ENCODE peak calls at places on chromosomes 5 and 9, in eight cellular contexts. J is activated T-helper 1 cell treated with anti-CD3 and anti-CD28 coated beads, Interleukin-2, amount 50 U/mL, for 16 hours; B is NCI-H524; T is NCI-H1417; W is upper lobe of right lung; V is RCC 7860; H is activated CD4-positive, alpha-beta T cell treated with anti-CD3 and anti-CD28 coated beads for 36 hours; X is cardiac muscle cell. C is an unnamed sample.

GRCh38 chr9:124657526-124657925 is 113.6 kb downstream of the NR6A1 start:
- DNase-seq in J (no peak), T (no peak), X (no peak), W (no peak), B (no peak), H (no peak), V (peak), C (no peak)

GRCh38 chr9:16458696-16459420 is 411.6 kb downstream of the BNC2 start:
- DNase-seq in X (no peak), W (no peak), H (no peak), V (no peak), B (no peak), J (no peak), T (peak), C (no peak)

GRCh38 chr5:71456362-71456743 is 902 bp downstream of the BDP1 start:
- DNase-seq in B (no peak), H (no peak), T (peak), W (no peak), J (no peak), X (no peak), V (no peak), C (no peak)

GRCh38 chr9:97563458-97564135 is 62.1 kb downstream of the TMOD1 start:
- DNase-seq in H (no peak), W (peak), T (no peak), X (no peak), J (no peak), B (no peak), V (no peak), C (no peak)

GRCh38 chr9:95724253-95724991 is 151.1 kb upstream of the ERCC6L2 start:
- DNase-seq in X (no peak), B (no peak), V (no peak), W (no peak), H (peak), T (no peak), J (peak), C (no peak)

GRCh38 chr5:94830520-94830919 is 212.1 kb downstream of the SLF1 start:
- DNase-seq in X (peak), W (no peak), B (no peak), T (no peak), V (no peak), H (peak), J (no peak), C (no peak)

GRCh38 chr9:133101356-133102189 is 19.5 kb downstream of the RALGDS start:
- DNase-seq in B (no peak), H (peak), X (no peak), W (peak), J (no peak), T (no peak), V (no peak), C (peak)

GRCh38 chr5:142110046-142110531 is 1.5 kb downstream of the NDFIP1 start:
- DNase-seq in V (peak), H (peak), W (no peak), X (no peak), T (no peak), B (peak), J (no peak), C (no peak)

GRCh38 chr9:80866576-80867227 is 822.6 kb downstream of the TLE1 start:
- DNase-seq in W (no peak), J (no peak), V (peak), T (no peak), B (no peak), H (no peak), X (no peak), C (no peak)

GRCh38 chr5:57738787-57739186 is 256.2 kb upstream of the ACTBL2 start:
- DNase-seq in W (no peak), H (no peak), V (no peak), B (no peak), X (no peak), T (no peak), J (no peak), C (no peak)

C was measured in Right ventricle myocardium inferior.